ENCODE peak calls at places on chromosomes 13 and 19, in six cellular contexts. D is HCT116, W is IMR-90, G is heart left ventricle, Z is fibroblast of the aortic adventitia, B is mucosa of descending colon. H is an unnamed sample.

GRCh38 chr13:110965038-110965754 is 50.3 kb upstream of the ANKRD10 start:
- DNase-seq in D (peak), W (peak), G (no peak), Z (peak), B (no peak), H (no peak)

GRCh38 chr19:10567696-10568443 is 909 bp downstream of the CDKN2D start:
- DNase-seq in D (no peak), W (no peak), G (no peak), Z (no peak), B (no peak), H (peak)

GRCh38 chr13:111474136-111475002 is 153.9 kb downstream of the TEX29 start:
- DNase-seq in D (peak), W (peak), G (no peak), Z (peak), B (peak), H (peak)

GRCh38 chr13:85108356-85108755 is 690.9 kb downstream of the SLITRK6 start:
- DNase-seq in D (no peak), W (no peak), G (no peak), Z (no peak), B (no peak), H (no peak)

GRCh38 chr19:51259348-51260245 is 8.7 kb downstream of the SIGLECL1 start:
- DNase-seq in D (peak), W (peak), G (peak), Z (peak), B (peak), H (peak)

GRCh38 chr13:52749446-52749845 is 9.8 kb upstream of the CNMD start:
- DNase-seq in D (no peak), W (no peak), G (no peak), Z (no peak), B (no peak), H (no peak)

GRCh38 chr19:50330365-50331078 is 1.3 kb upstream of the KCNC3 start:
- DNase-seq in D (peak), W (peak), G (peak), Z (no peak), B (peak), H (peak)

GRCh38 chr19:13404236-13404635 is 102.0 kb downstream of the CACNA1A start:
- DNase-seq in D (no peak), W (no peak), G (no peak), Z (no peak), B (no peak), H (no peak)

GRCh38 chr13:73635166-73635787 is 498.9 kb downstream of the KLF12 start:
- DNase-seq in D (no peak), W (peak), G (no peak), Z (no peak), B (no peak), H (no peak)

GRCh38 chr13:98535501-98536357 is 41.2 kb downstream of the STK24 start:
- DNase-seq in D (no peak), W (no peak), G (no peak), Z (no peak), B (no peak), H (no peak)

GRCh38 chr13:97758317-97758716 is 195.2 kb upstream of the IPO5 start:
- DNase-seq in D (no peak), W (no peak), G (peak), Z (peak), B (no peak), H (no peak)

GRCh38 chr13:59374720-59375119 is 789.0 kb downstream of the DIAPH3 start:
- DNase-seq in D (no peak), W (no peak), G (no peak), Z (no peak), B (no peak), H (no peak)

GRCh38 chr13:52931913-52932312 is 83.5 kb upstream of the PCDH8 start:
- DNase-seq in D (no peak), W (no peak), G (no peak), Z (no peak), B (no peak), H (no peak)

GRCh38 chr19:21604941-21605548 is 99.6 kb downstream of the ZNF429 start:
- DNase-seq in D (no peak), W (no peak), G (peak), Z (no peak), B (peak), H (no peak)

GRCh38 chr19:38047048-38047435 is 140.0 kb downstream of the SIPA1L3 start:
- DNase-seq in D (no peak), W (no peak), G (no peak), Z (no peak), B (no peak), H (no peak)

GRCh38 chr19:34990578-34991192 is 9.4 kb upstream of the GRAMD1A start:
- DNase-seq in D (no peak), W (no peak), G (no peak), Z (no peak), B (no peak), H (no peak)

GRCh38 chr19:2542341-2543069 is 66.6 kb downstream of the GADD45B start:
- DNase-seq in D (no peak), W (peak), G (peak), Z (no peak), B (no peak), H (no peak)

GRCh38 chr13:97962887-97963286 is 9.4 kb downstream of the IPO5 start:
- DNase-seq in D (no peak), W (no peak), G (no peak), Z (no peak), B (no peak), H (no peak)

GRCh38 chr19:31160346-31160926 is 188.8 kb downstream of the TSHZ3 start:
- DNase-seq in D (no peak), W (peak), G (no peak), Z (peak), B (no peak), H (no peak)

GRCh38 chr19:28420731-28421550 is 792.0 kb downstream of the UQCRFS1 start:
- DNase-seq in D (no peak), W (no peak), G (no peak), Z (no peak), B (no peak), H (no peak)

GRCh38 chr13:105153626-105154025 is 1381.8 kb downstream of the EFNB2 start:
- DNase-seq in D (no peak), W (peak), G (no peak), Z (no peak), B (no peak), H (no peak)

GRCh38 chr19:19458110-19458816 is 52.8 kb downstream of the GATAD2A start:
- DNase-seq in D (no peak), W (no peak), G (no peak), Z (no peak), B (no peak), H (no peak)

GRCh38 chr19:16525751-16526481 is 16.3 kb downstream of the CHERP start:
- DNase-seq in D (no peak), W (no peak), G (no peak), Z (no peak), B (no peak), H (no peak)

GRCh38 chr13:100673831-100674362 is 698 bp downstream of the TMTC4 start:
- DNase-seq in D (peak), W (peak), G (peak), Z (peak), B (peak), H (peak)

GRCh38 chr13:110913322-110913721 is 1.5 kb downstream of the ANKRD10 start:
- DNase-seq in D (no peak), W (peak), G (no peak), Z (peak), B (peak), H (no peak)

GRCh38 chr19:11821474-11821873 is 7.4 kb downstream of the ZNF440 start:
- DNase-seq in D (no peak), W (peak), G (no peak), Z (peak), B (no peak), H (no peak)

GRCh38 chr13:105395041-105395440 is 1140.4 kb downstream of the EFNB2 start:
- DNase-seq in D (no peak), W (peak), G (no peak), Z (no peak), B (no peak), H (no peak)

GRCh38 chr13:114149774-114150740 is 17.6 kb upstream of the RASA3 start:
- DNase-seq in D (no peak), W (no peak), G (no peak), Z (no peak), B (no peak), H (no peak)

GRCh38 chr19:2302319-2303208 is 5.4 kb downstream of the LINGO3 start:
- DNase-seq in D (no peak), W (peak), G (peak), Z (peak), B (no peak), H (peak)

GRCh38 chr19:55353803-55354697 is 469 bp downstream of the COX6B2 start:
- DNase-seq in D (peak), W (peak), G (no peak), Z (peak), B (peak), H (peak)

GRCh38 chr19:18683109-18683954 is at the start of gene CRTC1:
- DNase-seq in D (peak), W (peak), G (peak), Z (peak), B (peak), H (peak)

GRCh38 chr19:6723738-6724137 is 3.3 kb upstream of the C3 start:
- DNase-seq in D (no peak), W (no peak), G (no peak), Z (peak), B (no peak), H (no peak)
- TF ChIP-seq CTCF in D (no peak), W (no peak), G (no peak), Z (no peak), B (no peak), H (no peak)

GRCh38 chr19:40493778-40494177 is 27.0 kb downstream of the SPTBN4 start:
- DNase-seq in D (no peak), W (no peak), G (no peak), Z (no peak), B (no peak), H (no peak)

GRCh38 chr19:40494191-40494838 is 27.5 kb downstream of the SPTBN4 start:
- DNase-seq in D (no peak), W (no peak), G (no peak), Z (no peak), B (no peak), H (no peak)

GRCh38 chr19:40486017-40486416 is 19.2 kb downstream of the SPTBN4 start:
- DNase-seq in D (no peak), W (no peak), G (no peak), Z (no peak), B (no peak), H (no peak)

GRCh38 chr19:40492274-40492673 is 25.5 kb downstream of the SPTBN4 start:
- DNase-seq in D (no peak), W (no peak), G (no peak), Z (no peak), B (no peak), H (no peak)

DNA sequence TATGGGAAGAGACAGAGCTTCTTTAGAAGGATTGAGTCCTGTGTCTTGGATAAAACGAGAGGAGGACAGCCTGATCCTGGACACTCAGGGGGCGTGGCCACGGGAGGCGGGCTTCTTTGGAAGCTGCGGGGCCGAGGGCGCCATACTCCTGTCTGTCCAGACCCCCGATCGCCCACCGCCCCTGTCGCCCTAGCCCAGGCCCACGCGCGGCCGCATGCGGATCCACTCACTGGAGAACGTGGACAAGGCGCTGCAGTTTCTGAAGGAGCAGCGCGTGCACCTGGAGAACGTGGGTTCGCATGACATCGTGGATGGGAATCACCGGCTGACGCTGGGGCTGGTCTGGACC is 23.1 kb downstream of the SPTBN4 start:
- DNase-seq in D (no peak), W (no peak), G (no peak), Z (no peak), B (no peak), H (no peak)
- TF ChIP-seq CTCF in D (no peak), W (no peak), G (no peak), Z (no peak), B (no peak), H (no peak)

GRCh38 chr13:27379694-27380596 is 44.5 kb upstream of the GTF3A start:
- DNase-seq in D (peak), W (peak), G (peak), Z (peak), B (peak), H (peak)
- TF ChIP-seq CTCF in D (peak), W (peak), G (peak), Z (peak), B (peak), H (peak)

GRCh38 chr13:79548886-79549285 is 67.9 kb downstream of the NDFIP2 start:
- DNase-seq in D (no peak), W (peak), G (no peak), Z (peak), B (no peak), H (no peak)
- TF ChIP-seq CTCF in D (peak), W (peak), G (peak), Z (peak), B (no peak), H (no peak)

H was measured in GM20000.